ENCODE peak calls at places on chromosomes 13 and 19, in four cellular contexts. S, P, G and H are unnamed samples. For H3K4me1, the result is how much of the 10 kb centered on the place peaks cover.

GRCh38 chr13:97388385-97388784 is 45.6 kb upstream of the RAP2A start:
- DNase-seq in S (peak), P (no peak), G (no peak), H (no peak)

GRCh38 chr13:108346376-108346775 is 76.9 kb downstream of the TNFSF13B start:
- DNase-seq in S (no peak), P (no peak), G (no peak), H (no peak)

GRCh38 chr13:113843864-113844556 is 19.9 kb downstream of the GAS6 start:
- DNase-seq in S (no peak), P (peak), G (no peak), H (no peak)

GRCh38 chr13:91207261-91207660 is 140.2 kb upstream of the MIR17HG start:
- DNase-seq in S (no peak), P (no peak), G (no peak), H (no peak)

GRCh38 chr13:49760555-49760954 is 31.9 kb downstream of the KPNA3 start:
- DNase-seq in S (no peak), P (no peak), G (no peak), H (no peak)

GRCh38 chr19:5897189-5897969 is 6.2 kb downstream of the NDUFA11 start:
- DNase-seq in S (no peak), P (no peak), G (no peak), H (no peak)

GRCh38 chr13:64758520-64758919 is 2471.6 kb downstream of the PCDH9 start:
- DNase-seq in S (no peak), P (no peak), G (no peak), H (no peak)

GRCh38 chr13:109816979-109817275 is 30.5 kb upstream of the IRS2 start:
- DNase-seq in S (no peak), P (no peak), G (no peak), H (no peak)

GRCh38 chr19:56253737-56254136 is 18.8 kb upstream of the EDDM13 start:
- DNase-seq in S (no peak), P (no peak), G (peak), H (no peak)

GRCh38 chr19:40190891-40191835 is at the start of gene MAP3K10:
- DNase-seq in S (peak), P (peak), G (peak), H (peak)

GRCh38 chr13:49855930-49856329 is 63.4 kb upstream of the KPNA3 start:
- DNase-seq in S (no peak), P (no peak), G (no peak), H (no peak)

GRCh38 chr19:29694669-29695627 is 20.1 kb downstream of the C19orf12 start:
- DNase-seq in S (peak), P (no peak), G (peak), H (peak)

GRCh38 chr19:13102666-13103584 is at the start of gene LYL1:
- DNase-seq in S (peak), P (peak), G (no peak), H (peak)

GRCh38 chr13:69580255-69580654 is 527.4 kb upstream of the ATXN8OS start:
- DNase-seq in S (no peak), P (no peak), G (no peak), H (no peak)

GRCh38 chr19:13071444-13072205 is 31.0 kb downstream of the LYL1 start:
- DNase-seq in S (no peak), P (no peak), G (no peak), H (no peak)

GRCh38 chr13:72666391-72666790 is 61.0 kb downstream of the MZT1 start:
- DNase-seq in S (no peak), P (no peak), G (no peak), H (no peak)

GRCh38 chr19:38079926-38080380 is 144.1 kb downstream of the DPF1 start:
- DNase-seq in S (no peak), P (no peak), G (peak), H (no peak)

GRCh38 chr19:41705393-41706174 is 2.8 kb upstream of the CEACAM5 start:
- DNase-seq in S (no peak), P (no peak), G (no peak), H (no peak)

GRCh38 chr19:5170329-5170745 is 170.3 kb downstream of the PTPRS start:
- DNase-seq in S (peak), P (peak), G (no peak), H (peak)

GRCh38 chr13:100980171-100980570 is 305.6 kb upstream of the TMTC4 start:
- DNase-seq in S (no peak), P (no peak), G (no peak), H (no peak)

GRCh38 chr13:42836930-42837329 is 55.5 kb downstream of the FAM216B start:
- DNase-seq in S (peak), P (no peak), G (peak), H (no peak)

GRCh38 chr13:39023316-39023715 is 14.6 kb downstream of the PROSER1 start:
- DNase-seq in S (no peak), P (no peak), G (no peak), H (no peak)

GRCh38 chr13:111424134-111424533 is 103.7 kb downstream of the TEX29 start:
- DNase-seq in S (no peak), P (no peak), G (no peak), H (no peak)

GRCh38 chr19:47020992-47021496 is 1.4 kb downstream of the NPAS1 start:
- DNase-seq in S (no peak), P (no peak), G (no peak), H (no peak)

GRCh38 chr13:51768378-51768921 is 35.5 kb downstream of the DHRS12 start:
- DNase-seq in S (no peak), P (no peak), G (no peak), H (no peak)

GRCh38 chr19:52638601-52639000 is 446 bp upstream of the ZNF83 start:
- DNase-seq in S (peak), P (peak), G (no peak), H (no peak)

GRCh38 chr19:6417713-6418561 is 6.7 kb downstream of the KHSRP start:
- DNase-seq in S (peak), P (no peak), G (no peak), H (no peak)

GRCh38 chr13:66689628-66690027 is 540.5 kb downstream of the PCDH9 start:
- DNase-seq in S (peak), P (no peak), G (no peak), H (no peak)

GRCh38 chr13:66693656-66694055 is 536.5 kb downstream of the PCDH9 start:
- DNase-seq in S (no peak), P (no peak), G (no peak), H (no peak)

GRCh38 chr13:66691149-66691548 is 539.0 kb downstream of the PCDH9 start:
- DNase-seq in S (no peak), P (no peak), G (no peak), H (no peak)

DNA sequence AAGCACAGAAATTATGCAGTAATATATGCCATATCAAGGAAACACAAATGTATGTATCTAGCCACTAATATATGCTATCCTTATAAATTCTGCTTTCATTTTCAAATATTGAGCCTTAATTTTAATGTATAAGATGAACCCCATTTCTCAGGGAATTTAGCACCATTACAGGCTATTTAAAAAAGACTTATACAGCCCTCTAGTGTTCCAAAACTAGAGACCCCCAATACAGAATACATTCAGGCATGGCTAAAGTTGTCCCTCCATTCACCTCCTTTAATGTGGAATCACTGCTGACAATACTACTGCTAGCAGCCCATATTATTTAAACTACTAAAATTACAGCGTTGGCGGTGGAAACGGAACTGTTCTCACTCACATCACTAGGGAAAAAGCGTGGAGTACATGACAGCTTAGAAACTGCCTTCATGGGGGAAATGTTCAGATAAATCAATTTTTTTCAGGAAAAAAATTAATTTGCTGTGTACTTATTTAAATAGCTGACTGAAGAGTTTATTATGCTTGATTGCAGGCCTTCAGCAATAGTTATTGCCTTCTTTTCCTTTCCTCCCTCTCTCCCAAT is 541.0 kb downstream of the PCDH9 start:
- DNase-seq in S (no peak), P (no peak), G (no peak), H (no peak)
- TF ChIP-seq CTCF in S (peak), P (peak), G (no peak), H (no peak)

DNA sequence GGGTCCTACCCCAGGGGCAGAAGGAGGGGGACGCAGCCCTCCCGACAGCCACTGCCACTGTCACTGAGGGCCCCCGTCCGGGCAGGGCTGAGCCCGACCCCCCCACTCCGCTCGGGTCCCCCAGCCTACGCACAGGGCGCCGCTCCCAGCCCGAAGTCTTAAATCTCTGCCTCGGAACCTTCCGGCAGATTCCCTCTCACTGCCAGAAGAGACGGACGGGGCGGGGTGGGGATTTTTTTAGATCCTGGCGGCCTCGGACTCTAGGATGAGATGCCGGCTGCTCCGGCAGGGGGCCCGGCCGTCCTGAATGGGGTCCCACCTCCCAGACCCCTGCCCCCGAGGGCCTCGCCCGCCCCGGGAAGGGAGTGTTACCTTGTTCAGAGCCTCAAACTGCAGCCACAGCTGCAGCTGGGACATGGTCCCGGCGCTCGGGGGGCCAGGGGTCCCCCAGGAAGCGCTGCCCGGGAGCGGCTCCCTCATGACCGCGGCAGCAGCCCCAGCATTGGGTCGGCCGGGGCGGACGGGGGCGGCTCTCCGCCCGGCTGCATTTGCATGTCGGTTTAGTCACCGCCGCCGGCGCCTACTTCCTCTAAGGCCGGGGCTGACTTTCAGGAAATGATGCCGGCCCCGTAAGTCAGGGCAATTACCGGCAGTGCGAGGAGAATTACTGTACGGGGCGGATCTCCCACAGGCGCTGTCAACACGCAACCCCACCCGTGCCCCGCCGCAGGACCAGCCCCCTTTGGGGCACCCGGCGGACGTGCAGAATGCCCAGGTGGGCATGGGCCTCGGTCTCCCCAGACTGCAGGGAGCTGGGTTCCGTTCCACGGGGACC is 28.1 kb downstream of the GPX4 start:
- DNase-seq in S (peak), P (peak), G (peak), H (peak)
- H3K4me1 ChIP-seq in S (under half), P (under half), G (under half), H (under half)

GRCh38 chr13:98871727-98872126 is 106.1 kb downstream of the DOCK9 start:
- DNase-seq in S (no peak), P (no peak), G (no peak), H (no peak)

GRCh38 chr13:98868932-98869331 is 108.9 kb downstream of the DOCK9 start:
- DNase-seq in S (no peak), P (no peak), G (no peak), H (no peak)

GRCh38 chr13:98869408-98870090 is 108.3 kb downstream of the DOCK9 start:
- DNase-seq in S (peak), P (no peak), G (no peak), H (no peak)

DNA sequence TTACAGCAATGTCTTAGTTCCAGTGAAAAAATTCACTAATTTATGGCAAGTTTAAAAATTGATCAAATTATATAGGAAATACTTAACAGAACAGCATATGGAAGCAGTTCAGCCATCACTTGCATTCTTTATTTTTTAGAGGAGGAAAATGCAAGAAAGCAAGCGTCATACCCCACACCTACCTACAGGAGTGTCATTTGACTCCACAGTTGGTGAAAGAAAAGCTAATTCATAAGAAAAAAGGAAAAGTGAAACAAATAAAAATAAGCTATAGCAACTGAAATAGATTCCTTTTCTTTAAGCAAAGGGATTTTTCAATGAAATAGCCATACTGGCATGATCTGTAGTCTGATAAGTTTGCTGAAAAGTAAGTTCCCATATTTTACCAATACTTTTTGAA is 111.0 kb downstream of the DOCK9 start:
- DNase-seq in S (no peak), P (no peak), G (no peak), H (no peak)
- TF ChIP-seq CTCF in S (no peak), P (no peak), G (no peak), H (no peak)

DNA sequence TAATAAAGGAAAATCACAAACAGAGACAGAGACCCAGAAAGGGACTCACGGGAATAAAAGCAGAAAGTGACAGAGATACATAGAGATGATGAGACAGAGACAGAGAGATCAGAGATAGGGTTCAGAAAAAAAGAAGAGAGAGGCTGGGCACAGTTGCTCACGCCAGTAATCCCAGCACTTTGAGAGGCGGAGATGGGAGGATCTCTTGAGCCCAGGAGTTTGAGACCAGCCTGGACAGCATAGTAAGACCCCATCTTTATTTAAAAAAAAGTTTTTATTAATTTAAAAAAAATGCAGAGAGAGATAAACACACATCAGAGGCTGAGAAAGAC is 19.4 kb upstream of the FOSB start:
- DNase-seq in S (no peak), P (no peak), G (no peak), H (no peak)
- H3K4me1 ChIP-seq in S (under half), P (under half), G (under half), H (under half)

GRCh38 chr13:28658796-28659610 is at the start of gene POMP:
- DNase-seq in S (peak), P (peak), G (peak), H (peak)
- TF ChIP-seq CTCF in S (no peak), P (no peak), G (no peak), H (no peak)